ENCODE peak calls at places on chromosomes 6 and 20, in four cellular contexts. One of them, this sample, is unnamed.

GRCh38 chr20:51597389-51598231 is 55.1 kb upstream of the NFATC2 start:
- DNase-seq in Panc1: no peak
- DNase-seq in BE2C: no peak
- DNase-seq in left ventricle myocardium inferior: no peak
- DNase-seq in this sample: no peak

GRCh38 chr6:35302604-35303218 is 5.1 kb downstream of the DEF6 start:
- DNase-seq in Panc1: no peak
- DNase-seq in BE2C: no peak
- DNase-seq in left ventricle myocardium inferior: peak
- DNase-seq in this sample: peak

GRCh38 chr6:108559097-108559883 is 1.4 kb upstream of the FOXO3 start:
- DNase-seq in Panc1: no peak
- DNase-seq in BE2C: peak
- DNase-seq in left ventricle myocardium inferior: peak
- DNase-seq in this sample: peak

GRCh38 chr6:167731216-167731615 is 95.5 kb upstream of the AFDN start:
- DNase-seq in Panc1: no peak
- DNase-seq in BE2C: no peak
- DNase-seq in left ventricle myocardium inferior: no peak
- DNase-seq in this sample: peak

GRCh38 chr20:63661959-63662812 is 4.1 kb downstream of the RTEL1 start:
- DNase-seq in Panc1: no peak
- DNase-seq in BE2C: no peak
- DNase-seq in left ventricle myocardium inferior: no peak
- DNase-seq in this sample: no peak

GRCh38 chr20:10761786-10762185 is 88.0 kb upstream of the JAG1 start:
- DNase-seq in Panc1: no peak
- DNase-seq in BE2C: no peak
- DNase-seq in left ventricle myocardium inferior: no peak
- DNase-seq in this sample: no peak

GRCh38 chr6:139757766-139758655 is 383.6 kb upstream of the CITED2 start:
- DNase-seq in Panc1: no peak
- DNase-seq in BE2C: no peak
- DNase-seq in left ventricle myocardium inferior: no peak
- DNase-seq in this sample: no peak

GRCh38 chr6:51618563-51618962 is 468.9 kb downstream of the PKHD1 start:
- DNase-seq in Panc1: no peak
- DNase-seq in BE2C: no peak
- DNase-seq in left ventricle myocardium inferior: no peak
- DNase-seq in this sample: no peak

GRCh38 chr6:110064744-110065524 is 86.8 kb downstream of the GPR6 start:
- DNase-seq in Panc1: no peak
- DNase-seq in BE2C: no peak
- DNase-seq in left ventricle myocardium inferior: no peak
- DNase-seq in this sample: no peak

GRCh38 chr6:8013763-8014162 is 50.4 kb downstream of the BLOC1S5 start:
- DNase-seq in Panc1: no peak
- DNase-seq in BE2C: no peak
- DNase-seq in left ventricle myocardium inferior: no peak
- DNase-seq in this sample: no peak

GRCh38 chr6:99614430-99615161 is 8.0 kb downstream of the PRDM13 start:
- DNase-seq in Panc1: no peak
- DNase-seq in BE2C: no peak
- DNase-seq in left ventricle myocardium inferior: no peak
- DNase-seq in this sample: peak

GRCh38 chr20:35463455-35464300 is 8.3 kb downstream of the CEP250 start:
- DNase-seq in Panc1: peak
- DNase-seq in BE2C: peak
- DNase-seq in left ventricle myocardium inferior: no peak
- DNase-seq in this sample: peak

GRCh38 chr6:151992091-151992490 is 184.6 kb downstream of the ESR1 start:
- DNase-seq in Panc1: no peak
- DNase-seq in BE2C: no peak
- DNase-seq in left ventricle myocardium inferior: no peak
- DNase-seq in this sample: no peak

GRCh38 chr20:43824279-43824678 is 90.4 kb upstream of the TOX2 start:
- DNase-seq in Panc1: no peak
- DNase-seq in BE2C: no peak
- DNase-seq in left ventricle myocardium inferior: no peak
- DNase-seq in this sample: peak

GRCh38 chr20:2141592-2142575 is 40.3 kb downstream of the STK35 start:
- DNase-seq in Panc1: no peak
- DNase-seq in BE2C: no peak
- DNase-seq in left ventricle myocardium inferior: no peak
- DNase-seq in this sample: no peak

GRCh38 chr6:97195117-97195516 is 87.9 kb downstream of the MMS22L start:
- DNase-seq in Panc1: no peak
- DNase-seq in BE2C: peak
- DNase-seq in left ventricle myocardium inferior: no peak
- DNase-seq in this sample: no peak

GRCh38 chr20:3565851-3566250 is 95.0 kb downstream of the ATRN start:
- DNase-seq in Panc1: no peak
- DNase-seq in BE2C: no peak
- DNase-seq in left ventricle myocardium inferior: no peak
- DNase-seq in this sample: no peak

GRCh38 chr6:75524322-75524972 is 30.8 kb upstream of the FILIP1 start:
- DNase-seq in Panc1: peak
- DNase-seq in BE2C: no peak
- DNase-seq in left ventricle myocardium inferior: no peak
- DNase-seq in this sample: no peak

GRCh38 chr6:62614442-62614841 is 328.4 kb upstream of the KHDRBS2 start:
- DNase-seq in Panc1: no peak
- DNase-seq in BE2C: no peak
- DNase-seq in left ventricle myocardium inferior: no peak
- DNase-seq in this sample: peak
- TF ChIP-seq CTCF in Panc1: no peak
- TF ChIP-seq CTCF in BE2C: no peak
- TF ChIP-seq CTCF in left ventricle myocardium inferior: no peak
- TF ChIP-seq CTCF in this sample: peak

GRCh38 chr6:119346914-119347313 is 2.6 kb downstream of the MAN1A1 start:
- DNase-seq in Panc1: no peak
- DNase-seq in BE2C: no peak
- DNase-seq in left ventricle myocardium inferior: no peak
- DNase-seq in this sample: no peak
- H3K4me3 ChIP-seq in Panc1: no peak
- H3K4me3 ChIP-seq in BE2C: peak
- H3K4me3 ChIP-seq in left ventricle myocardium inferior: peak
- H3K4me3 ChIP-seq in this sample: peak

DNA sequence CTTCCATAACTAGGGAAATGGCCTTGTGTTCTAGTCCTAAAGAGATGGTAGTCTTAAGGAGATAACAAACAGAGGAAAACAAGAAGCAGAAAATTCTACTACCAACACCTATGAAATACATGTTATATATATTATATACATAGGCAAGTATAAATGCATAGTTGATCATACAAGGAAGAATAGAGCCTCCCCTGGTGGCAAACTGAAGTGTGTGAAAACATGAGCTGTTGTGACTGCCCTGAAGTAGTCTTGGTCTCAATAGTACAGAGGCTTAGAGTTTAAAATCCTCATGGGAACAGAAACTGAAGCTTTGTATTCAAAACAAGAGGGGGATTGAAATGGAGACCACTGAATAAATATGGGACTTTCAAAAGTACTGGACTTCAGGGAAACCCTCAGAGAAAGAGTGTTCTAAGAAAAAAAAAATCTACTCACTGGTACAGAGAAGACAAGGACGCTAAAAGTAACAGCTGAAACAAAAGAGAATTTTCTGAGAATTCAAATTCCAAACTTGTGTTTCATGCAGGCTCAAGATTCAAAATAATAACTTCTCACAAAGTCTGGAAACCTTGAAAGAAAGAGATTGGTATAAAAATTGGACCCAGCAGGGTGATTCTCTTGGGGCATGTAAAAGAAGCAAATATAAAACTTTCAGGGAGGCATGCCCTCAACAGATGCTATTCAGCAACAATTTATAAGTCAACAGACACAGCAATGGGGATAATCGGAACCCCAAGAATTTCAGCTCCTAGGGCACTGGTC is 59.7 kb upstream of the SAMD3 start:
- DNase-seq in Panc1: no peak
- DNase-seq in BE2C: no peak
- DNase-seq in left ventricle myocardium inferior: no peak
- DNase-seq in this sample: no peak
- TF ChIP-seq CTCF in Panc1: peak
- TF ChIP-seq CTCF in BE2C: peak
- TF ChIP-seq CTCF in left ventricle myocardium inferior: no peak
- TF ChIP-seq CTCF in this sample: peak

GRCh38 chr6:31548423-31548873 is 1.0 kb downstream of the NFKBIL1 start:
- DNase-seq in Panc1: no peak
- DNase-seq in BE2C: no peak
- DNase-seq in left ventricle myocardium inferior: no peak
- DNase-seq in this sample: peak
- H3K4me3 ChIP-seq in Panc1: peak
- H3K4me3 ChIP-seq in BE2C: no peak
- H3K4me3 ChIP-seq in left ventricle myocardium inferior: peak
- H3K4me3 ChIP-seq in this sample: peak

GRCh38 chr6:112877134-112878100 is 530.3 kb downstream of the RFPL4B start:
- DNase-seq in Panc1: no peak
- DNase-seq in BE2C: no peak
- DNase-seq in left ventricle myocardium inferior: no peak
- DNase-seq in this sample: no peak
- TF ChIP-seq CTCF in Panc1: peak
- TF ChIP-seq CTCF in BE2C: no peak
- TF ChIP-seq CTCF in left ventricle myocardium inferior: no peak
- TF ChIP-seq CTCF in this sample: no peak

DNA sequence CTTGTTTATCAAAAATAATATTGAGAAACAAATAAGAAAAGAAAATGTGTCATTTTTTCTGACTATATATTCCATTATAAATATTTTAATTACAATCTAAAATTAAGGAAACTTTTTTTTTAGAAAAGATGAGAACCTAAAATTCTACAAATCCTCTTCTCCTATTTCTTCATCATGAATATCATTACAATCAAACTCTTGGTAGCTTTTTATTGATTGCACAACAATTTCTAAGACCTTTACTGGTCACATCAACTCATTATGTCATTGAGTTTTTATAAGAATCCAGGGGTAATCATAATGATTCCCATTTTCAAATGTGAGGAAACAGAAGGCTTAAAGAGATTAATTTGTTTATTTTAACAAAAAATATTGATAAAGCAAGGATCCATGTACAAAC is 841.0 kb downstream of the FRK start:
- DNase-seq in Panc1: no peak
- DNase-seq in BE2C: no peak
- DNase-seq in left ventricle myocardium inferior: no peak
- DNase-seq in this sample: no peak
- H3K4me3 ChIP-seq in Panc1: no peak
- H3K4me3 ChIP-seq in BE2C: no peak
- H3K4me3 ChIP-seq in left ventricle myocardium inferior: no peak
- H3K4me3 ChIP-seq in this sample: no peak